ENCODE peak calls at places on chromosomes 13 and 19, in four cellular contexts. E is endothelial cell, J is left cardiac atrium, D is caudate nucleus. U is an unnamed sample.

GRCh38 chr19:16429066-16429758 is 42.6 kb downstream of the EPS15L1 start:
- DNase-seq in E (no peak), J (peak; percentile 74), D (peak; percentile 21), U (no peak)

GRCh38 chr19:47779524-47780214 is 1.2 kb downstream of the SELENOW start:
- DNase-seq in E (no peak), J (peak; percentile 74), D (peak; percentile 72), U (no peak)

GRCh38 chr19:4609878-4610511 is 29.3 kb upstream of the TNFAIP8L1 start:
- DNase-seq in E (no peak), J (no peak), D (no peak), U (no peak)

GRCh38 chr19:33358408-33358807 is 15.1 kb upstream of the CEBPG start:
- DNase-seq in E (no peak), J (no peak), D (no peak), U (no peak)

GRCh38 chr13:27967736-27968315 is 1.3 kb downstream of the CDX2 start:
- DNase-seq in E (no peak), J (no peak), D (no peak), U (no peak)

GRCh38 chr13:94966380-94966779 is 254.0 kb upstream of the SOX21 start:
- DNase-seq in E (no peak), J (no peak), D (no peak), U (no peak)

GRCh38 chr13:47249296-47249695 is 352.4 kb upstream of the HTR2A start:
- DNase-seq in E (no peak), J (no peak), D (no peak), U (no peak)

GRCh38 chr19:12513531-12514061 is 29.0 kb upstream of the ZNF709 start:
- DNase-seq in E (no peak), J (peak; percentile 55), D (peak; percentile 61), U (no peak)

GRCh38 chr13:68727788-68728187 is 1379.8 kb upstream of the ATXN8OS start:
- DNase-seq in E (no peak), J (no peak), D (no peak), U (no peak)

GRCh38 chr13:98280176-98280510 is 103.1 kb upstream of the RNF113B start:
- DNase-seq in E (peak; percentile 33), J (no peak), D (no peak), U (no peak)

GRCh38 chr19:55258476-55258827 is 365 bp downstream of the PPP6R1 start:
- DNase-seq in E (peak; percentile 34), J (no peak), D (peak; percentile 67), U (peak; percentile 31)

GRCh38 chr19:49128545-49129237 is 9.3 kb downstream of the PPFIA3 start:
- DNase-seq in E (no peak), J (no peak), D (no peak), U (no peak)

U was measured in T-helper 2 cell.